ENCODE peak calls at places on chromosomes 3 and 15, in eight cellular contexts. One of them, this sample, is unnamed.

GRCh38 chr15:40693904-40694705 is 869 bp upstream of the RAD51 start:
- DNase-seq in OCI-LY7: peak; percentile 59
- DNase-seq in IMR-90: no peak
- DNase-seq in HFFc6: peak; percentile 67
- DNase-seq in A673: no peak
- DNase-seq in adrenal gland: no peak
- DNase-seq in H9: no peak
- DNase-seq in AG04450: no peak
- DNase-seq in this sample: no peak

GRCh38 chr3:149618151-149619123 is 39.4 kb downstream of the WWTR1 start:
- DNase-seq in OCI-LY7: no peak
- DNase-seq in IMR-90: no peak
- DNase-seq in HFFc6: no peak
- DNase-seq in A673: peak; percentile 56
- DNase-seq in adrenal gland: peak; percentile 36
- DNase-seq in H9: no peak
- DNase-seq in AG04450: no peak
- DNase-seq in this sample: no peak

GRCh38 chr15:50971115-50971514 is 62.6 kb downstream of the AP4E1 start:
- DNase-seq in OCI-LY7: no peak
- DNase-seq in IMR-90: no peak
- DNase-seq in HFFc6: no peak
- DNase-seq in A673: no peak
- DNase-seq in adrenal gland: no peak
- DNase-seq in H9: no peak
- DNase-seq in AG04450: no peak
- DNase-seq in this sample: no peak

GRCh38 chr3:44098666-44099065 is 143.0 kb upstream of the TOPAZ1 start:
- DNase-seq in OCI-LY7: no peak
- DNase-seq in IMR-90: no peak
- DNase-seq in HFFc6: no peak
- DNase-seq in A673: peak; percentile 45
- DNase-seq in adrenal gland: no peak
- DNase-seq in H9: no peak
- DNase-seq in AG04450: no peak
- DNase-seq in this sample: no peak

GRCh38 chr3:41224120-41224806 is 25.0 kb downstream of the CTNNB1 start:
- DNase-seq in OCI-LY7: no peak
- DNase-seq in IMR-90: peak; percentile 88
- DNase-seq in HFFc6: peak; percentile 75
- DNase-seq in A673: no peak
- DNase-seq in adrenal gland: peak; percentile 35
- DNase-seq in H9: no peak
- DNase-seq in AG04450: peak; percentile 43
- DNase-seq in this sample: peak; percentile 60

GRCh38 chr15:34070003-34070402 is 31.0 kb upstream of the AVEN start:
- DNase-seq in OCI-LY7: no peak
- DNase-seq in IMR-90: no peak
- DNase-seq in HFFc6: no peak
- DNase-seq in A673: peak; percentile 48
- DNase-seq in adrenal gland: no peak
- DNase-seq in H9: no peak
- DNase-seq in AG04450: no peak
- DNase-seq in this sample: no peak

GRCh38 chr15:80693682-80694623 is 1.2 kb upstream of the ABHD17C start:
- DNase-seq in OCI-LY7: peak; percentile 20
- DNase-seq in IMR-90: peak; percentile 39
- DNase-seq in HFFc6: no peak
- DNase-seq in A673: no peak
- DNase-seq in adrenal gland: peak; percentile 26
- DNase-seq in H9: no peak
- DNase-seq in AG04450: no peak
- DNase-seq in this sample: no peak

GRCh38 chr3:15646924-15647511 is 45.5 kb downstream of the BTD start:
- DNase-seq in OCI-LY7: no peak
- DNase-seq in IMR-90: peak; percentile 100
- DNase-seq in HFFc6: peak; percentile 97
- DNase-seq in A673: peak; percentile 62
- DNase-seq in adrenal gland: peak; percentile 60
- DNase-seq in H9: no peak
- DNase-seq in AG04450: peak; percentile 96
- DNase-seq in this sample: peak; percentile 96

GRCh38 chr15:96870510-96871039 is 540.1 kb downstream of the NR2F2 start:
- DNase-seq in OCI-LY7: no peak
- DNase-seq in IMR-90: no peak
- DNase-seq in HFFc6: no peak
- DNase-seq in A673: no peak
- DNase-seq in adrenal gland: no peak
- DNase-seq in H9: peak; percentile 66
- DNase-seq in AG04450: no peak
- DNase-seq in this sample: no peak

GRCh38 chr3:140023616-140024530 is 88.9 kb downstream of the CLSTN2 start:
- DNase-seq in OCI-LY7: no peak
- DNase-seq in IMR-90: no peak
- DNase-seq in HFFc6: no peak
- DNase-seq in A673: no peak
- DNase-seq in adrenal gland: no peak
- DNase-seq in H9: no peak
- DNase-seq in AG04450: no peak
- DNase-seq in this sample: no peak

GRCh38 chr15:64855206-64856000 is 13.7 kb downstream of the PLEKHO2 start:
- DNase-seq in OCI-LY7: no peak
- DNase-seq in IMR-90: peak; percentile 65
- DNase-seq in HFFc6: peak; percentile 70
- DNase-seq in A673: no peak
- DNase-seq in adrenal gland: no peak
- DNase-seq in H9: peak; percentile 22
- DNase-seq in AG04450: no peak
- DNase-seq in this sample: no peak

GRCh38 chr3:169147246-169148008 is 516.1 kb downstream of the MECOM start:
- DNase-seq in OCI-LY7: no peak
- DNase-seq in IMR-90: peak; percentile 61
- DNase-seq in HFFc6: peak; percentile 47
- DNase-seq in A673: peak; percentile 62
- DNase-seq in adrenal gland: peak; percentile 37
- DNase-seq in H9: peak; percentile 86
- DNase-seq in AG04450: no peak
- DNase-seq in this sample: peak; percentile 11

GRCh38 chr15:83784975-83785374 is 131.1 kb downstream of the ADAMTSL3 start:
- DNase-seq in OCI-LY7: no peak
- DNase-seq in IMR-90: peak; percentile 46
- DNase-seq in HFFc6: no peak
- DNase-seq in A673: no peak
- DNase-seq in adrenal gland: no peak
- DNase-seq in H9: no peak
- DNase-seq in AG04450: no peak
- DNase-seq in this sample: no peak

GRCh38 chr15:28079313-28079969 is 19.7 kb downstream of the OCA2 start:
- DNase-seq in OCI-LY7: no peak
- DNase-seq in IMR-90: no peak
- DNase-seq in HFFc6: no peak
- DNase-seq in A673: no peak
- DNase-seq in adrenal gland: no peak
- DNase-seq in H9: no peak
- DNase-seq in AG04450: no peak
- DNase-seq in this sample: no peak

GRCh38 chr15:28084547-28084946 is 14.6 kb downstream of the OCA2 start:
- DNase-seq in OCI-LY7: no peak
- DNase-seq in IMR-90: no peak
- DNase-seq in HFFc6: no peak
- DNase-seq in A673: no peak
- DNase-seq in adrenal gland: no peak
- DNase-seq in H9: no peak
- DNase-seq in AG04450: no peak
- DNase-seq in this sample: no peak

GRCh38 chr15:28081594-28081993 is 17.5 kb downstream of the OCA2 start:
- DNase-seq in OCI-LY7: no peak
- DNase-seq in IMR-90: no peak
- DNase-seq in HFFc6: no peak
- DNase-seq in A673: no peak
- DNase-seq in adrenal gland: no peak
- DNase-seq in H9: no peak
- DNase-seq in AG04450: no peak
- DNase-seq in this sample: no peak

GRCh38 chr15:28082891-28083688 is 16.0 kb downstream of the OCA2 start:
- DNase-seq in OCI-LY7: no peak
- DNase-seq in IMR-90: no peak
- DNase-seq in HFFc6: no peak
- DNase-seq in A673: no peak
- DNase-seq in adrenal gland: no peak
- DNase-seq in H9: no peak
- DNase-seq in AG04450: no peak
- DNase-seq in this sample: no peak

GRCh38 chr15:28080386-28080785 is 18.7 kb downstream of the OCA2 start:
- DNase-seq in OCI-LY7: no peak
- DNase-seq in IMR-90: no peak
- DNase-seq in HFFc6: no peak
- DNase-seq in A673: no peak
- DNase-seq in adrenal gland: no peak
- DNase-seq in H9: no peak
- DNase-seq in AG04450: no peak
- DNase-seq in this sample: no peak
- TF ChIP-seq CTCF in OCI-LY7: no peak
- TF ChIP-seq CTCF in IMR-90: no peak
- TF ChIP-seq CTCF in HFFc6: no peak
- TF ChIP-seq CTCF in A673: no peak
- TF ChIP-seq CTCF in adrenal gland: no peak
- TF ChIP-seq CTCF in H9: no peak
- TF ChIP-seq CTCF in AG04450: no peak
- TF ChIP-seq CTCF in this sample: no peak

DNA sequence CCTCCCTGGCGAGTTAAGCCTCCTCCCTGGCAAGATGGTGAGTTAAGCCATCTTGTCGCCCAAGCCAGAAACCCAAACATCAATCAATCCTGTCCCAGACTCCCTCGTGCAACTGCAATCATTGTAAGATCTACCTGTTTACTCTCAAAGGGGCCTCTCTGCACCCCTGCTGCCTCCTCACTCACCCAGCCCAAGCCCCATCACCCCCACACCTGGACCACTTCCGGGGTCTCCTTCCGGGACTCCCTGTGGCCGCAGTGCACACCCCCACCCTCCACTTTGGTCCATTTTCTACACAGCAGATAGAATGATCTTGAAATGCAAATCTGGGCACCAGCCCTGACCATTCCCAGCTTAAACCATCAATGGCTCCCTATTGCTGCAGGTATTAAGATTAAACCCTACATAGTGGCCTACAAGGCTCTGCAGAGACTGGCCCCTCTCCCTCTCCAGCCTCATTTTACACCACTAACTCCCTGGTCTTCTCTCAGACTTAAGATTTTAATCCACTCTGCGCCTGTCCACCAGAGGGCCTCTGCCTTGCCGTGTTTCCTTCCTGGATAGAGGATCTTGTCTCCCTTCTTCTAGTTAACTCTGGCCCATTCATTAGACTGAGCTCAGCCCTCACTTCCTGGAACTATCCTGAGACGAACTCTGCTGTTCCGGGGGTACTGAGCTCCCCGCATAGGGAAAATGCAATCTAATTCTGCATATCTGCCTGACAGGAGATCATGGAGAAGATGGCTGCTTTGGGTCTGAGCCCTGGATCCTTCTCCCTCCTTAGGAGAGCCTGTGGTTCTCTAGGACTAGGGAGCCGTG is 41.9 kb upstream of the SLC6A1 start:
- DNase-seq in OCI-LY7: no peak
- DNase-seq in IMR-90: peak; percentile 42
- DNase-seq in HFFc6: peak; percentile 39
- DNase-seq in A673: peak; percentile 69
- DNase-seq in adrenal gland: peak; percentile 31
- DNase-seq in H9: peak; percentile 62
- DNase-seq in AG04450: peak; percentile 7
- DNase-seq in this sample: peak; percentile 7
- TF ChIP-seq CTCF in OCI-LY7: peak; percentile 65
- TF ChIP-seq CTCF in IMR-90: peak; percentile 58
- TF ChIP-seq CTCF in HFFc6: peak; percentile 80
- TF ChIP-seq CTCF in A673: peak; percentile 69
- TF ChIP-seq CTCF in adrenal gland: peak; percentile 24
- TF ChIP-seq CTCF in H9: peak; percentile 76
- TF ChIP-seq CTCF in AG04450: peak; percentile 72
- TF ChIP-seq CTCF in this sample: peak; percentile 63

GRCh38 chr3:127288921-127289645 is 1.2 kb upstream of the PRR20G start:
- DNase-seq in OCI-LY7: peak; percentile 2
- DNase-seq in IMR-90: no peak
- DNase-seq in HFFc6: no peak
- DNase-seq in A673: peak; percentile 10
- DNase-seq in adrenal gland: no peak
- DNase-seq in H9: peak; percentile 64
- DNase-seq in AG04450: no peak
- DNase-seq in this sample: no peak
- TF ChIP-seq CTCF in OCI-LY7: peak; percentile 43
- TF ChIP-seq CTCF in IMR-90: no peak
- TF ChIP-seq CTCF in HFFc6: no peak
- TF ChIP-seq CTCF in A673: peak; percentile 24
- TF ChIP-seq CTCF in adrenal gland: no peak
- TF ChIP-seq CTCF in H9: peak; percentile 55
- TF ChIP-seq CTCF in AG04450: no peak
- TF ChIP-seq CTCF in this sample: no peak

GRCh38 chr3:106822204-106822603 is 555.0 kb upstream of the CCDC54 start:
- DNase-seq in OCI-LY7: no peak
- DNase-seq in IMR-90: no peak
- DNase-seq in HFFc6: no peak
- DNase-seq in A673: no peak
- DNase-seq in adrenal gland: no peak
- DNase-seq in H9: no peak
- DNase-seq in AG04450: no peak
- DNase-seq in this sample: no peak

GRCh38 chr3:106826861-106827311 is 550.4 kb upstream of the CCDC54 start:
- DNase-seq in OCI-LY7: no peak
- DNase-seq in IMR-90: no peak
- DNase-seq in HFFc6: no peak
- DNase-seq in A673: peak; percentile 65
- DNase-seq in adrenal gland: no peak
- DNase-seq in H9: no peak
- DNase-seq in AG04450: no peak
- DNase-seq in this sample: no peak

GRCh38 chr3:106823706-106824105 is 553.5 kb upstream of the CCDC54 start:
- DNase-seq in OCI-LY7: no peak
- DNase-seq in IMR-90: no peak
- DNase-seq in HFFc6: no peak
- DNase-seq in A673: no peak
- DNase-seq in adrenal gland: no peak
- DNase-seq in H9: no peak
- DNase-seq in AG04450: no peak
- DNase-seq in this sample: no peak

GRCh38 chr3:106825962-106826605 is 551.2 kb upstream of the CCDC54 start:
- DNase-seq in OCI-LY7: no peak
- DNase-seq in IMR-90: peak; percentile 86
- DNase-seq in HFFc6: peak; percentile 75
- DNase-seq in A673: peak; percentile 23
- DNase-seq in adrenal gland: no peak
- DNase-seq in H9: no peak
- DNase-seq in AG04450: peak; percentile 51
- DNase-seq in this sample: no peak

DNA sequence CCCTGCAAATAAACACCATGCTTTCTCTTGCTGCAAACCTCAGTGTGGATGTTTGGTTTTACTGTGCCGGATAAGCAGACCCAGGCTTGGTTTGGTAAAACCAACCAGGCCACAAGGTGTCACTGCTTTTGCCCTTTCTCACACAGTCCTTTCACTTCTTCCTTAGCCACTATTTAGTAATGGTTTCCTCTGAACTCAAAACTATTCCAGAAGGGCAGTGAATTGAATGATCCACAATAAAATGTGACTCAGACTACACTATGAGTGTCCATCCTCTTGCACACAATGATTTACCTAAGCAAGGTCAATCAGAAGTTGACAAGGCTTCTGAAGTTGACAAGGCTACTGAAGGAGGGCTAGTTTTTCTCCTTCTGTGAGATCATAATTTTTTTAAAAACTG is 552.4 kb upstream of the CCDC54 start:
- DNase-seq in OCI-LY7: peak; percentile 18
- DNase-seq in IMR-90: peak; percentile 65
- DNase-seq in HFFc6: peak; percentile 64
- DNase-seq in A673: peak; percentile 37
- DNase-seq in adrenal gland: no peak
- DNase-seq in H9: peak; percentile 56
- DNase-seq in AG04450: peak; percentile 8
- DNase-seq in this sample: no peak
- TF ChIP-seq CTCF in OCI-LY7: peak; percentile 58
- TF ChIP-seq CTCF in IMR-90: peak; percentile 36
- TF ChIP-seq CTCF in HFFc6: peak; percentile 74
- TF ChIP-seq CTCF in A673: peak; percentile 39
- TF ChIP-seq CTCF in adrenal gland: no peak
- TF ChIP-seq CTCF in H9: peak; percentile 64
- TF ChIP-seq CTCF in AG04450: peak; percentile 51
- TF ChIP-seq CTCF in this sample: peak; percentile 35

This sample was measured in AG09319.